ENCODE peak calls at places on chromosome 1, in four cellular contexts. E is kidney tubule cell, W is nephron progenitor cell, S is activated T-cell treated with anti-CD3 and anti-CD28 coated beads for 1 hour. D is an unnamed sample.

GRCh38 chr1:153539395-153540093 is 1.2 kb downstream of the S100A5 start:
- DNase-seq in E (no peak), S (no peak), W (no peak), D (no peak)

GRCh38 chr1:54582566-54583306 is 34.7 kb downstream of the ACOT11 start:
- DNase-seq in E (peak; percentile 78), W (peak; percentile 73), S (no peak), D (no peak)

GRCh38 chr1:226731257-226731893 is 7.7 kb downstream of the ITPKB start:
- DNase-seq in S (no peak), E (no peak), W (no peak), D (no peak)

GRCh38 chr1:156075158-156075557 is 7.1 kb downstream of the MEX3A start:
- DNase-seq in S (no peak), W (no peak), E (no peak), D (no peak)

GRCh38 chr1:211035821-211036380 is 98.0 kb downstream of the KCNH1 start:
- DNase-seq in S (no peak), E (no peak), W (no peak), D (no peak)

GRCh38 chr1:96370752-96371151 is 350.8 kb upstream of the PTBP2 start:
- DNase-seq in W (no peak), S (no peak), E (peak; percentile 65), D (no peak)

GRCh38 chr1:192906334-192906733 is 97.5 kb downstream of the RGS2 start:
- DNase-seq in W (no peak), E (no peak), S (no peak), D (no peak)

GRCh38 chr1:233442392-233442791 is 114.9 kb downstream of the MAP3K21 start:
- DNase-seq in S (no peak), W (no peak), E (peak; percentile 28), D (no peak)

GRCh38 chr1:201565024-201565730 is 26.2 kb downstream of the NAV1 start:
- DNase-seq in E (no peak), W (no peak), S (no peak), D (no peak)

GRCh38 chr1:156912861-156913808 is 7.3 kb upstream of the LRRC71 start:
- DNase-seq in E (peak; percentile 45), W (peak; percentile 44), S (no peak), D (no peak)

GRCh38 chr1:25794325-25794724 is 5.7 kb upstream of the SELENON start:
- DNase-seq in S (no peak), W (no peak), E (no peak), D (no peak)